ENCODE peak calls at places on chromosomes 6 and 20, in nine cellular contexts. D is tibial nerve, S is hepatocyte, B is esophagus squamous epithelium, O is fibroblast of lung, P is astrocyte, H is PC-9, Z is adrenal gland, J is K562. W is an unnamed sample.

GRCh38 chr20:8386991-8387390 is 254.9 kb downstream of the PLCB1 start:
- DNase-seq in D (no peak), S (no peak), B (no peak), O (no peak), P (no peak), H (no peak), Z (no peak), J (no peak), W (no peak)

GRCh38 chr20:64039293-64040160 is 3.5 kb downstream of the C20orf204 start:
- DNase-seq in D (no peak), S (no peak), B (no peak), O (no peak), P (no peak), H (no peak), Z (no peak), J (peak; percentile 28), W (no peak)

GRCh38 chr6:46015119-46015968 is at the start of gene CLIC5:
- DNase-seq in D (no peak), S (peak; percentile 57), B (no peak), O (no peak), P (no peak), H (peak; percentile 37), Z (peak; percentile 22), J (peak; percentile 21), W (peak; percentile 75)

GRCh38 chr6:164133095-164133494 is 718.6 kb downstream of the QKI start:
- DNase-seq in D (no peak), S (peak; percentile 38), B (no peak), O (peak; percentile 66), P (peak; percentile 58), H (no peak), Z (no peak), J (no peak), W (no peak)

GRCh38 chr6:139577124-139577800 is 202.8 kb upstream of the CITED2 start:
- DNase-seq in D (no peak), S (no peak), B (no peak), O (peak; percentile 70), P (peak; percentile 59), H (no peak), Z (peak; percentile 23), J (no peak), W (no peak)

GRCh38 chr6:110552076-110552475 is 75.7 kb upstream of the SLC22A16 start:
- DNase-seq in D (no peak), S (no peak), B (no peak), O (no peak), P (no peak), H (no peak), Z (no peak), J (no peak), W (no peak)

GRCh38 chr20:5580940-5581708 is 169.1 kb upstream of the SHLD1 start:
- DNase-seq in D (no peak), S (no peak), B (no peak), O (no peak), P (no peak), H (no peak), Z (no peak), J (no peak), W (no peak)

GRCh38 chr6:142155895-142156757 is 9.1 kb downstream of the VTA1 start:
- DNase-seq in D (no peak), S (peak; percentile 41), B (no peak), O (peak; percentile 8), P (no peak), H (no peak), Z (no peak), J (peak; percentile 21), W (no peak)

GRCh38 chr6:32415521-32416019 is 8.6 kb upstream of the BTNL2 start:
- DNase-seq in D (peak; percentile 62), S (peak; percentile 84), B (no peak), O (peak; percentile 62), P (peak; percentile 41), H (peak; percentile 57), Z (peak; percentile 71), J (peak; percentile 78), W (peak; percentile 86)

GRCh38 chr6:88997365-88997764 is 33.9 kb upstream of the RNGTT start:
- DNase-seq in D (no peak), S (no peak), B (no peak), O (no peak), P (no peak), H (no peak), Z (no peak), J (no peak), W (no peak)

GRCh38 chr6:134047673-134048072 is 4.8 kb downstream of the SLC2A12 start:
- DNase-seq in D (no peak), S (no peak), B (no peak), O (no peak), P (no peak), H (no peak), Z (no peak), J (no peak), W (no peak)

GRCh38 chr6:161236091-161236633 is 37.7 kb downstream of the AGPAT4 start:
- DNase-seq in D (no peak), S (no peak), B (no peak), O (no peak), P (no peak), H (no peak), Z (no peak), J (no peak), W (no peak)

GRCh38 chr20:59204201-59204894 is 40.7 kb downstream of the ZNF831 start:
- DNase-seq in D (no peak), S (no peak), B (no peak), O (no peak), P (no peak), H (no peak), Z (no peak), J (no peak), W (no peak)

GRCh38 chr20:61724376-61724775 is 341.3 kb downstream of the TAF4 start:
- DNase-seq in D (no peak), S (no peak), B (no peak), O (peak; percentile 18), P (no peak), H (no peak), Z (no peak), J (peak; percentile 23), W (no peak)

GRCh38 chr20:36544134-36545018 is 3.1 kb downstream of the MYL9 start:
- DNase-seq in D (no peak), S (no peak), B (no peak), O (peak; percentile 81), P (peak; percentile 73), H (no peak), Z (peak; percentile 85), J (no peak), W (no peak)

GRCh38 chr20:36541227-36542018 is at the start of gene MYL9:
- DNase-seq in D (peak; percentile 94), S (peak; percentile 90), B (no peak), O (peak; percentile 81), P (peak; percentile 53), H (peak; percentile 68), Z (peak; percentile 95), J (peak; percentile 94), W (no peak)

GRCh38 chr20:36543187-36544133 is 2.1 kb downstream of the MYL9 start:
- DNase-seq in D (peak; percentile 93), S (no peak), B (no peak), O (peak; percentile 74), P (peak; percentile 64), H (no peak), Z (peak; percentile 97), J (no peak), W (no peak)

GRCh38 chr20:36542019-36542488 is 735 bp downstream of the MYL9 start:
- DNase-seq in D (no peak), S (peak; percentile 58), B (no peak), O (peak; percentile 59), P (no peak), H (peak; percentile 25), Z (peak; percentile 82), J (peak; percentile 76), W (peak; percentile 62)

GRCh38 chr20:36542516-36543186 is 1.3 kb downstream of the MYL9 start:
- DNase-seq in D (no peak), S (no peak), B (no peak), O (no peak), P (no peak), H (no peak), Z (no peak), J (no peak), W (no peak)
- H3K27ac ChIP-seq in D (peak overlapping the region; percentile 90), S (peak overlapping the region; percentile 8), B (peak overlapping the region; percentile 77), O (peak overlapping the region; percentile 75), P (peak overlapping the region; percentile 75), H (no peak overlapping the region), Z (peak overlapping the region; percentile 97), J (no peak overlapping the region), W (no peak overlapping the region)

DNA sequence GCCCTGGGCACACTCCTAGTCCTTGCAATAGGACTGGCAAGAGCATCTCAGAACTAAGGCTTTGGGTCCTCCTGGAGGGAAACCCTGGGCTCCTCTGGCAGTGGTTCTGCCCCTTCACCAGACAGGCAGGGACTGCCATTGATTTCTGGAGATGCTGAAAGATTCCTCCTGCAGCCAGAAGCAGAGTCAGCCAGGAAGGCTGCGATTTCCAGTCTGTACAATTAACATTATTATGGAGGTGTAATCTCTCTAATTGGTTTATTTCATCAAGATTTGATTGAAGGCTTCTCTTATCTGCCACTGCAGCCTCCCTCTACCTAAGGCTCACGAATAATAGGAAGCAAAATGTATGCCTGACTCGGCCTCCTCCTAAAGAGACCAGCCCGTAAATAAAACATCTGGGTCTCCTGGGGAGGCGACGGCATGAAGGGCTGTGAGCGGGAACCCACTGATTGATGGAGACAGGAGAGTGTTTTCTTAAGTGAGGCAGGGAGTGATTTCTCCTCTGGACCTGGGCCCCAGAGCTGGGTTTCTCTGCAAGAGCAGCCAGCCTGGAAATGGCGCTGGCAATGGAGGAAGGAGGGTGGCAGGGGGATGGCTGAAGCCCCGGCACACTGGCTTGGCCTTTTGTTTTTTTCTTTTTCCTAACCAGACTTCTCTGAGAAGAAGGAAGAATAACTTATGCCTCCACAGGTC is 689.6 kb downstream of the DHX35 start:
- DNase-seq in D (no peak), S (no peak), B (no peak), O (no peak), P (no peak), H (no peak), Z (no peak), J (no peak), W (no peak)
- H3K9me3 ChIP-seq in D (no peaks in the 10 kb centered on the region), S (no peaks in the 10 kb centered on the region), B (no peaks in the 10 kb centered on the region), O (no peaks in the 10 kb centered on the region), P (no peaks in the 10 kb centered on the region), H (no peaks in the 10 kb centered on the region), Z (no peaks in the 10 kb centered on the region), J (no peaks in the 10 kb centered on the region), W (no peaks in the 10 kb centered on the region)

GRCh38 chr6:56549014-56549413 is 93.7 kb downstream of the DST start:
- DNase-seq in D (no peak), S (no peak), B (no peak), O (no peak), P (no peak), H (no peak), Z (no peak), J (no peak), W (peak; percentile 32)
- TF ChIP-seq CTCF in D (peak; percentile 40), S (peak; percentile 47), B (peak; percentile 28), O (peak; percentile 57), P (peak; percentile 5), H (no peak), Z (peak; percentile 43), J (peak; percentile 29), W (no peak)

DNA sequence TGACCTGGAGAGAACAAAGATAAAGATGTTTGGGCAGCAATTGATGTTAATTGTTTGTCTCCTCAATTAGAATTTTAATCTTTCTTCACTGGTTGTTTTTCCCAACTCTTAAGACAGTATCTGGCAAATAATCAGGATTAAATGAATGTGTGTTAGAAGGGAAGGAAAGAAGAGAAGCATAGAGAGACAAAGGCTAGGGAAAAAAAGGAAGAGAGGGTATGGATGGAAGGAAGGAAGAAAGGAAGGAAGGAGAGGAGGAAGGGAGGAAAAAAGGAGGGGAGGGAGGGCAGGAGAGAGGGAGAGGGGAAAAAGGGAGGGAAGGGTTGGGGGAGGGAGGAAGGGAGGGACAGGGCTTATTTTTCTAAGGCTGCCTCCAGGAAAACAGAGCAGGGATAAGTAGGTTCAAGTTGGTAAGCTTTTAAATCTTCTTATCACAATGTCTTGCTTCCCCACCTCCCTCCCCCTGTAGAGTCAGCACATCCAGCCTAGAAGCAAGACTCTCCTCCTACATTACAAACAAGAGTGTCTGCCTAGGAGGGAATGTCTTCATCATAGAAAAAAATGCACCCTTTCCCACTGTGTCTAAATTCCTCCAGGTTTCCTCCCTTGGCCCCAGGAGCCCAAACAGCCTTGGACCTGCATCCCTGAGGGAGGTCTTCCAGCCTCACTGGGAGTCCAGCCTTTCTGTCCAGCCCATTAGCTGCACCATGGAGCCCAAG is 447.8 kb upstream of the JARID2 start:
- DNase-seq in D (no peak), S (no peak), B (no peak), O (no peak), P (no peak), H (no peak), Z (no peak), J (no peak), W (peak; percentile 88)
- H3K27ac ChIP-seq in D (no peak overlapping the region), S (no peak overlapping the region), B (no peak overlapping the region), O (no peak overlapping the region), P (no peak overlapping the region), H (peak overlapping the region; percentile 74), Z (no peak overlapping the region), J (no peak overlapping the region), W (peak overlapping the region; percentile 66)

W was measured in WERI-Rb-1.